ENCODE peak calls at places on chromosomes 3 and 15, in nine cellular contexts. One of them, this sample, is unnamed.

GRCh38 chr3:49469037-49469875 is 811 bp upstream of the DAG1 start:
- DNase-seq in activated CD4-positive, alpha-beta memory T cell treated with anti-CD3 and anti-CD28 coated beads, Interleukin-2, amount 10 ng/mL, durations not matched to agents 7 days and 5 days: no peak
- DNase-seq in HTR-8/SVneo: peak; percentile 76
- DNase-seq in activated gamma-delta T cell treated with Interleukin-2 at 50 U/mL for 16 hours: no peak
- DNase-seq in stimulated activated naive CD8-positive, alpha-beta T cell treated with anti-CD3 and anti-CD28 coated beads, Interleukin-15, amount 100 ng/mL, for 72 hours: peak; percentile 13
- DNase-seq in AG10803: peak; percentile 85
- DNase-seq in SHP77: peak; percentile 53
- DNase-seq in thoracic aorta: peak; percentile 31
- DNase-seq in Peyer's patch: no peak
- DNase-seq in this sample: peak; percentile 78

GRCh38 chr3:13623101-13623654 is 74.3 kb downstream of the FBLN2 start:
- DNase-seq in activated CD4-positive, alpha-beta memory T cell treated with anti-CD3 and anti-CD28 coated beads, Interleukin-2, amount 10 ng/mL, durations not matched to agents 7 days and 5 days: no peak
- DNase-seq in HTR-8/SVneo: no peak
- DNase-seq in activated gamma-delta T cell treated with Interleukin-2 at 50 U/mL for 16 hours: no peak
- DNase-seq in stimulated activated naive CD8-positive, alpha-beta T cell treated with anti-CD3 and anti-CD28 coated beads, Interleukin-15, amount 100 ng/mL, for 72 hours: no peak
- DNase-seq in AG10803: peak; percentile 9
- DNase-seq in SHP77: no peak
- DNase-seq in thoracic aorta: no peak
- DNase-seq in Peyer's patch: no peak
- DNase-seq in this sample: no peak

GRCh38 chr15:63334821-63335220 is 46.8 kb downstream of the CA12 start:
- DNase-seq in activated CD4-positive, alpha-beta memory T cell treated with anti-CD3 and anti-CD28 coated beads, Interleukin-2, amount 10 ng/mL, durations not matched to agents 7 days and 5 days: no peak
- DNase-seq in HTR-8/SVneo: no peak
- DNase-seq in activated gamma-delta T cell treated with Interleukin-2 at 50 U/mL for 16 hours: no peak
- DNase-seq in stimulated activated naive CD8-positive, alpha-beta T cell treated with anti-CD3 and anti-CD28 coated beads, Interleukin-15, amount 100 ng/mL, for 72 hours: no peak
- DNase-seq in AG10803: no peak
- DNase-seq in SHP77: no peak
- DNase-seq in thoracic aorta: no peak
- DNase-seq in Peyer's patch: no peak
- DNase-seq in this sample: no peak

GRCh38 chr15:78177447-78177873 is 28.3 kb downstream of the IDH3A start:
- DNase-seq in activated CD4-positive, alpha-beta memory T cell treated with anti-CD3 and anti-CD28 coated beads, Interleukin-2, amount 10 ng/mL, durations not matched to agents 7 days and 5 days: peak; percentile 49
- DNase-seq in HTR-8/SVneo: peak; percentile 62
- DNase-seq in activated gamma-delta T cell treated with Interleukin-2 at 50 U/mL for 16 hours: peak; percentile 19
- DNase-seq in stimulated activated naive CD8-positive, alpha-beta T cell treated with anti-CD3 and anti-CD28 coated beads, Interleukin-15, amount 100 ng/mL, for 72 hours: peak; percentile 24
- DNase-seq in AG10803: no peak
- DNase-seq in SHP77: peak; percentile 16
- DNase-seq in thoracic aorta: no peak
- DNase-seq in Peyer's patch: peak; percentile 40
- DNase-seq in this sample: peak; percentile 43

GRCh38 chr3:170003881-170004356 is 33.9 kb upstream of the GPR160 start:
- DNase-seq in activated CD4-positive, alpha-beta memory T cell treated with anti-CD3 and anti-CD28 coated beads, Interleukin-2, amount 10 ng/mL, durations not matched to agents 7 days and 5 days: no peak
- DNase-seq in HTR-8/SVneo: no peak
- DNase-seq in activated gamma-delta T cell treated with Interleukin-2 at 50 U/mL for 16 hours: no peak
- DNase-seq in stimulated activated naive CD8-positive, alpha-beta T cell treated with anti-CD3 and anti-CD28 coated beads, Interleukin-15, amount 100 ng/mL, for 72 hours: no peak
- DNase-seq in AG10803: no peak
- DNase-seq in SHP77: no peak
- DNase-seq in thoracic aorta: no peak
- DNase-seq in Peyer's patch: no peak
- DNase-seq in this sample: no peak

GRCh38 chr15:71338827-71339542 is 223.7 kb downstream of the THSD4 start:
- DNase-seq in activated CD4-positive, alpha-beta memory T cell treated with anti-CD3 and anti-CD28 coated beads, Interleukin-2, amount 10 ng/mL, durations not matched to agents 7 days and 5 days: no peak
- DNase-seq in HTR-8/SVneo: no peak
- DNase-seq in activated gamma-delta T cell treated with Interleukin-2 at 50 U/mL for 16 hours: no peak
- DNase-seq in stimulated activated naive CD8-positive, alpha-beta T cell treated with anti-CD3 and anti-CD28 coated beads, Interleukin-15, amount 100 ng/mL, for 72 hours: no peak
- DNase-seq in AG10803: no peak
- DNase-seq in SHP77: no peak
- DNase-seq in thoracic aorta: no peak
- DNase-seq in Peyer's patch: no peak
- DNase-seq in this sample: no peak

GRCh38 chr3:187521546-187521945 is 148.6 kb downstream of the SST start:
- DNase-seq in activated CD4-positive, alpha-beta memory T cell treated with anti-CD3 and anti-CD28 coated beads, Interleukin-2, amount 10 ng/mL, durations not matched to agents 7 days and 5 days: no peak
- DNase-seq in HTR-8/SVneo: no peak
- DNase-seq in activated gamma-delta T cell treated with Interleukin-2 at 50 U/mL for 16 hours: no peak
- DNase-seq in stimulated activated naive CD8-positive, alpha-beta T cell treated with anti-CD3 and anti-CD28 coated beads, Interleukin-15, amount 100 ng/mL, for 72 hours: no peak
- DNase-seq in AG10803: no peak
- DNase-seq in SHP77: no peak
- DNase-seq in thoracic aorta: no peak
- DNase-seq in Peyer's patch: no peak
- DNase-seq in this sample: no peak

GRCh38 chr3:27758083-27758482 is 36.0 kb upstream of the EOMES start:
- DNase-seq in activated CD4-positive, alpha-beta memory T cell treated with anti-CD3 and anti-CD28 coated beads, Interleukin-2, amount 10 ng/mL, durations not matched to agents 7 days and 5 days: no peak
- DNase-seq in HTR-8/SVneo: peak; percentile 45
- DNase-seq in activated gamma-delta T cell treated with Interleukin-2 at 50 U/mL for 16 hours: no peak
- DNase-seq in stimulated activated naive CD8-positive, alpha-beta T cell treated with anti-CD3 and anti-CD28 coated beads, Interleukin-15, amount 100 ng/mL, for 72 hours: no peak
- DNase-seq in AG10803: peak; percentile 75
- DNase-seq in SHP77: no peak
- DNase-seq in thoracic aorta: no peak
- DNase-seq in Peyer's patch: no peak
- DNase-seq in this sample: no peak

GRCh38 chr15:81351651-81352050 is 22.4 kb downstream of the TMC3 start:
- DNase-seq in activated CD4-positive, alpha-beta memory T cell treated with anti-CD3 and anti-CD28 coated beads, Interleukin-2, amount 10 ng/mL, durations not matched to agents 7 days and 5 days: no peak
- DNase-seq in HTR-8/SVneo: no peak
- DNase-seq in activated gamma-delta T cell treated with Interleukin-2 at 50 U/mL for 16 hours: no peak
- DNase-seq in stimulated activated naive CD8-positive, alpha-beta T cell treated with anti-CD3 and anti-CD28 coated beads, Interleukin-15, amount 100 ng/mL, for 72 hours: no peak
- DNase-seq in AG10803: no peak
- DNase-seq in SHP77: no peak
- DNase-seq in thoracic aorta: no peak
- DNase-seq in Peyer's patch: no peak
- DNase-seq in this sample: no peak

GRCh38 chr3:13483988-13484695 is 4.0 kb downstream of the HDAC11 start:
- DNase-seq in activated CD4-positive, alpha-beta memory T cell treated with anti-CD3 and anti-CD28 coated beads, Interleukin-2, amount 10 ng/mL, durations not matched to agents 7 days and 5 days: no peak
- DNase-seq in HTR-8/SVneo: no peak
- DNase-seq in activated gamma-delta T cell treated with Interleukin-2 at 50 U/mL for 16 hours: no peak
- DNase-seq in stimulated activated naive CD8-positive, alpha-beta T cell treated with anti-CD3 and anti-CD28 coated beads, Interleukin-15, amount 100 ng/mL, for 72 hours: no peak
- DNase-seq in AG10803: no peak
- DNase-seq in SHP77: no peak
- DNase-seq in thoracic aorta: no peak
- DNase-seq in Peyer's patch: no peak
- DNase-seq in this sample: no peak

This sample was measured in heart right ventricle.